ENCODE peak calls at places on chromosomes 4 and X, in eight cellular contexts. A is T-helper 1 cell; V is aorta; M is sigmoid colon; X is Panc1; T is heart right ventricle; L is stimulated activated CD4-positive, alpha-beta T cell treated with anti-CD3 and anti-CD28 coated beads, Interleukin-4, amount 100 ng/mL, for 48 hours; G is progenitor cell of endocrine pancreas. E is an unnamed sample.

GRCh38 chrX:47217121-47217851 is 1.2 kb upstream of the CDK16 start:
- DNase-seq in M (peak; percentile 80), A (no peak), V (peak; percentile 76), T (peak; percentile 30), L (no peak), G (no peak), X (no peak), E (no peak)

GRCh38 chrX:85052207-85052606 is 48.5 kb downstream of the APOOL start:
- DNase-seq in M (no peak), L (no peak), T (no peak), X (no peak), V (no peak), A (no peak), G (no peak), E (no peak)

GRCh38 chr4:10121568-10122097 is 5.0 kb upstream of the WDR1 start:
- DNase-seq in A (no peak), V (no peak), T (no peak), G (no peak), M (no peak), X (no peak), L (no peak), E (no peak)

GRCh38 chrX:71577682-71578081 is 555 bp upstream of the GCNA start:
- DNase-seq in X (no peak), V (no peak), G (no peak), M (no peak), T (no peak), L (no peak), A (no peak), E (no peak)

GRCh38 chrX:70479197-70479969 is 34.7 kb downstream of the DLG3 start:
- DNase-seq in M (no peak), X (peak; percentile 20), L (no peak), G (no peak), T (no peak), A (no peak), V (no peak), E (no peak)

GRCh38 chr4:123599061-123599919 is 202.7 kb downstream of the SPRY1 start:
- DNase-seq in L (no peak), G (no peak), V (no peak), X (no peak), T (no peak), M (no peak), A (no peak), E (no peak)

GRCh38 chr4:14379148-14379547 is 623.1 kb upstream of the CPEB2 start:
- DNase-seq in X (no peak), L (no peak), M (no peak), V (no peak), G (no peak), T (no peak), A (no peak), E (no peak)

GRCh38 chr4:176902710-176903323 is 110.1 kb upstream of the VEGFC start:
- DNase-seq in L (no peak), G (no peak), M (no peak), A (no peak), X (peak; percentile 64), V (no peak), T (no peak), E (no peak)

GRCh38 chrX:111447298-111447697 is 35.3 kb upstream of the DCX start:
- DNase-seq in V (no peak), G (peak; percentile 9), L (no peak), X (no peak), A (no peak), M (no peak), T (no peak), E (no peak)

GRCh38 chr4:185792384-185793146 is 19.4 kb downstream of the SORBS2 start:
- DNase-seq in T (peak; percentile 29), L (no peak), V (no peak), G (no peak), A (no peak), M (no peak), X (no peak), E (no peak)

GRCh38 chr4:3723232-3723642 is 42.9 kb upstream of the ADRA2C start:
- DNase-seq in A (no peak), X (no peak), T (no peak), G (no peak), V (no peak), M (no peak), L (no peak), E (no peak)

GRCh38 chr4:171279131-171279530 is 534.1 kb upstream of the GALNTL6 start:
- DNase-seq in A (no peak), G (no peak), M (no peak), T (no peak), X (no peak), V (no peak), L (no peak), E (no peak)

GRCh38 chr4:185374027-185374426 is 21.7 kb downstream of the LRP2BP start:
- DNase-seq in A (no peak), G (no peak), M (no peak), X (no peak), L (no peak), T (no peak), V (no peak), E (no peak)

GRCh38 chr4:101200561-101200960 is 146.8 kb downstream of the PPP3CA start:
- DNase-seq in M (no peak), A (no peak), G (no peak), T (no peak), V (no peak), L (no peak), X (peak; percentile 74), E (no peak)

GRCh38 chr4:8832130-8832930 is 39.3 kb downstream of the HMX1 start:
- DNase-seq in L (no peak), G (no peak), X (no peak), M (peak; percentile 40), A (no peak), V (peak; percentile 35), T (no peak), E (no peak)

GRCh38 chr4:8906668-8906970 is 35.0 kb upstream of the HMX1 start:
- DNase-seq in G (no peak), T (no peak), M (peak; percentile 25), X (no peak), L (no peak), V (peak; percentile 30), A (no peak), E (no peak)

GRCh38 chrX:150058728-150059127 is 120.4 kb upstream of the EOLA2 start:
- DNase-seq in V (no peak), A (no peak), T (no peak), M (no peak), G (no peak), X (no peak), L (no peak), E (no peak)

GRCh38 chrX:152997337-152997736 is 3.4 kb upstream of the PNMA5 start:
- DNase-seq in G (no peak), V (no peak), T (no peak), A (no peak), L (no peak), X (no peak), M (no peak), E (no peak)

GRCh38 chrX:2898861-2899512 is 30.2 kb downstream of the ARSD start:
- DNase-seq in M (peak; percentile 36), A (no peak), T (no peak), V (peak; percentile 26), L (no peak), G (no peak), X (no peak), E (no peak)

GRCh38 chr4:20026456-20026855 is 225.2 kb upstream of the SLIT2 start:
- DNase-seq in L (no peak), V (no peak), M (no peak), G (no peak), X (no peak), A (no peak), T (no peak), E (no peak)

GRCh38 chr4:36189511-36190226 is 54.6 kb downstream of the ARAP2 start:
- DNase-seq in V (no peak), L (no peak), M (no peak), T (no peak), G (no peak), A (no peak), X (no peak), E (no peak)

GRCh38 chr4:16217300-16218051 is 8.8 kb downstream of the TAPT1 start:
- DNase-seq in V (no peak), X (no peak), L (no peak), M (no peak), A (no peak), T (no peak), G (no peak), E (no peak)

GRCh38 chrX:427812-428725 is 41.4 kb upstream of the PPP2R3B start:
- DNase-seq in L (no peak), X (no peak), T (no peak), A (no peak), G (peak; percentile 28), M (peak; percentile 58), V (no peak), E (peak; percentile 3)

GRCh38 chrX:154378799-154379568 is at the start of gene EMD:
- DNase-seq in M (peak; percentile 99), X (peak; percentile 95), A (peak; percentile 92), V (peak; percentile 98), T (peak; percentile 96), L (peak; percentile 93), G (peak; percentile 91), E (peak; percentile 92)

E was measured in stimulated activated CD8-positive, alpha-beta memory T cell treated with anti-CD3 and anti-CD28 coated beads, Interleukin-15, amount 100 ng/mL, for 48 hours.